ENCODE peak calls at places on chromosome 17, in five cellular contexts. T, I, C, V and L are unnamed samples.

GRCh38 chr17:7806592-7806991 is 27.4 kb upstream of the KDM6B start:
- DNase-seq in V (no peak), I (no peak), C (no peak), T (no peak), L (no peak)

GRCh38 chr17:12622726-12623125 is 43.0 kb upstream of the MYOCD start:
- DNase-seq in V (no peak), T (no peak), I (no peak), C (no peak), L (no peak)

GRCh38 chr17:3012926-3013581 is 50.4 kb downstream of the OR1D5 start:
- DNase-seq in I (peak), C (peak), T (peak), V (peak), L (peak)

GRCh38 chr17:50148226-50149098 is 2.0 kb downstream of the PPP1R9B start:
- DNase-seq in I (peak), T (peak), V (peak), C (peak), L (no peak)

GRCh38 chr17:73187203-73187769 is 5.6 kb upstream of the COG1 start:
- DNase-seq in I (no peak), V (peak), T (no peak), C (no peak), L (no peak)

GRCh38 chr17:22459953-22460350 is 767.6 kb downstream of the KCNJ18 start:
- DNase-seq in V (no peak), T (no peak), C (no peak), I (no peak), L (no peak)

GRCh38 chr17:1232786-1233185 is 37.5 kb upstream of the BHLHA9 start:
- DNase-seq in T (no peak), I (no peak), V (no peak), C (no peak), L (no peak)

GRCh38 chr17:73359987-73360410 is 48.2 kb upstream of the CDC42EP4 start:
- DNase-seq in T (peak), V (peak), I (no peak), C (no peak), L (peak)

GRCh38 chr17:48588519-48588918 is 1.5 kb downstream of the HOXB3 start:
- DNase-seq in V (no peak), C (no peak), I (no peak), T (no peak), L (no peak)

GRCh38 chr17:31509095-31509804 is 117.8 kb downstream of the RAB11FIP4 start:
- DNase-seq in I (no peak), T (no peak), V (no peak), C (no peak), L (no peak)

GRCh38 chr17:39196820-39197331 is 593 bp downstream of the CACNB1 start:
- DNase-seq in T (peak), V (no peak), I (peak), C (no peak), L (peak)

GRCh38 chr17:78995761-78996451 is 13.7 kb downstream of the CANT1 start:
- DNase-seq in C (no peak), I (no peak), V (no peak), T (peak), L (no peak)

GRCh38 chr17:27407916-27408846 is 48.1 kb upstream of the KSR1 start:
- DNase-seq in C (no peak), I (no peak), V (peak), T (no peak), L (no peak)

GRCh38 chr17:44557653-44558285 is 485 bp downstream of the FZD2 start:
- DNase-seq in T (peak), V (no peak), I (no peak), C (no peak), L (no peak)

GRCh38 chr17:38912221-38912813 is 13.1 kb upstream of the LASP1NB start:
- DNase-seq in C (no peak), V (no peak), T (peak), I (no peak), L (no peak)

GRCh38 chr17:73215414-73215813 is 22.6 kb downstream of the COG1 start:
- DNase-seq in I (no peak), V (no peak), C (no peak), T (no peak), L (no peak)

GRCh38 chr17:56681561-56682266 is 88.2 kb downstream of the NOG start:
- DNase-seq in V (no peak), T (no peak), C (no peak), I (no peak), L (no peak)

GRCh38 chr17:81310963-81311550 is 15.9 kb upstream of the SLC38A10 start:
- DNase-seq in V (no peak), I (no peak), T (peak), C (no peak), L (no peak)

GRCh38 chr17:61478026-61478789 is 26.0 kb downstream of the TBX4 start:
- DNase-seq in V (no peak), T (no peak), I (no peak), C (no peak), L (no peak)

GRCh38 chr17:56149266-56150036 is 3.8 kb upstream of the ANKFN1 start:
- DNase-seq in T (no peak), V (no peak), C (no peak), I (no peak), L (no peak)

GRCh38 chr17:66493283-66494019 is 191.0 kb downstream of the PRKCA start:
- DNase-seq in C (no peak), T (no peak), V (no peak), I (no peak), L (no peak)

DNA sequence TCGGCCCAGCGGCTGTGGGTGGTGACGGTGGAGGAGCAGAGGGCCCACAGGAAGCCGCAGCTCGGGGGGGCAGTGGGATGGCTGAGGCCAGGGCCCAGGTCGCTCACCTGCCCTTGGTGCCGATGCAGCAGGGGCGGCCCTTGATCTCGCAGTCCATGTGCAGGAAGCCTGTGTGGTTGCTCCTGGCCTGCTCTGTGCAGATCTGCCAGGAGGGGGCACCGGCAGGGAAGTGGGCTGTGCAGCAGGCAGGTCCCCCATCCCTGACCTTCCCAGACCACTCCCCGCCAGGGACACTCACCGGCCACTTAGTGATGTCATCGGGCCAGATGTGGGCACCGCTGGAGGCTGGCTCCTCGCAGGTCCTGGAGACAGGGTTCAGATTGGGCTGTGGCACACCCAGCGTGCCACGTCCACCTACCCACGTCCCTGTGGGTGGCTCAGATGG is 6.2 kb downstream of the AANAT start:
- DNase-seq in V (no peak), T (peak), I (peak), C (no peak), L (no peak)
- TF ChIP-seq TAF1 in V (no peak), T (no peak), I (no peak), C (no peak), L (no peak)

DNA sequence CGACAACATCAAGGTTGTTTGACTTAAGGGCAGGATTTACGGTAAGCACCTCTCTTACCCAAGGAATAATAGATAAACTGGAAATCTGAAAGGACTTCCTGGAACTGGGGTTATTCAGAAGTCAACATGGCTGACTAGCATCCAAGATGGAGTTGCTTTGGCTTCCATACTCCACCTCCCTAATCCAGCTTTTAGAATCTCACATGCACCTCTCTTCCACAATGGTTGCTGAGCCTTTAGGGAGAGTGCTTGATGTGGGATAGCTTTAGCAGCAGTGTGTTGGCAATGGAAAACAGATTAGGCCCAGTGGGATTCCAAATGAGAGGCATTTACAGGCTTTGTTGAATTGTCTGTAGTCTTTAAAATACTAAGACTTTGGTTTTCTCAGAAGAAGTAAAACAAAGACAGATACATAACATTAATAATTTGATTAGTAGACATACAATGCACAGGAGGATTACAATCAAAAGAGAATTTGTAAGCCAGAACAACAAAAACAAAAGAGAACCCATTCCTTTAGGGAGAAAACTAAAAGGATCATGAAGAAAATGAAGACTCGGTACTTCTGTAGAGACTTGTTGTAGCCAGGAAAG is 222.0 kb downstream of the HS3ST3B1 start:
- DNase-seq in C (no peak), T (no peak), V (no peak), I (no peak), L (no peak)
- TF ChIP-seq EP300 in C (no peak), T (no peak), V (no peak), I (no peak), L (no peak)

GRCh38 chr17:83199500-83200201 is 120.2 kb downstream of the METRNL start:
- DNase-seq in C (no peak), I (no peak), T (no peak), V (no peak), L (no peak)

GRCh38 chr17:83198366-83199341 is 119.2 kb downstream of the METRNL start:
- DNase-seq in C (no peak), V (no peak), I (no peak), T (no peak), L (no peak)

GRCh38 chr17:83201206-83202001 is 122.0 kb downstream of the METRNL start:
- DNase-seq in I (no peak), V (no peak), C (no peak), T (no peak), L (no peak)

GRCh38 chr17:83200746-83201145 is 121.3 kb downstream of the METRNL start:
- DNase-seq in I (no peak), V (no peak), C (no peak), T (no peak), L (no peak)

DNA sequence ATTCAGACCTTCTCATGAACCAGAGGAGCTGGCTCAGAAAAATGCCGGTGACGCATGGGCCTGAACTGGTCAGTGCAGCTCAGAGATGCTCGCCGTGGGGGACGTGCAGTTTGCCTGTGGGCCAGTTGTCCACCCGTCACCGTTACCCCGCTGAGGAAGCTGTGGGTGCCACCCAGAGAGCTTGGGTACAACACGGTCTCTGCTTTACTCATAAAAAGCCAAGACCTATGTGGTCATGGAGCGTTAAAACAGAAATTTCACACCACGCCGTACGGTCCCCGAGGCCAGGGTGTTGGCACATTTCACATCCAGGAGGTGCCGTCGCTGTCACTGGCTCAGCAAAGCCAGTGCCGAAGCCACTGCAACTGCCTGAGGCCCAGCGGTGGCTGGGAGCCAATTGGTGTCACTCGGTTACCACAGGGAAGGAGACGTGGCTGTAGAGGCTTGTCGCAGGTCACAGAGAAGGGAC is 120.9 kb downstream of the METRNL start:
- DNase-seq in V (no peak), I (no peak), T (no peak), C (no peak), L (no peak)
- TF ChIP-seq TAF1 in V (no peak), I (no peak), T (no peak), C (no peak), L (no peak)

DNA sequence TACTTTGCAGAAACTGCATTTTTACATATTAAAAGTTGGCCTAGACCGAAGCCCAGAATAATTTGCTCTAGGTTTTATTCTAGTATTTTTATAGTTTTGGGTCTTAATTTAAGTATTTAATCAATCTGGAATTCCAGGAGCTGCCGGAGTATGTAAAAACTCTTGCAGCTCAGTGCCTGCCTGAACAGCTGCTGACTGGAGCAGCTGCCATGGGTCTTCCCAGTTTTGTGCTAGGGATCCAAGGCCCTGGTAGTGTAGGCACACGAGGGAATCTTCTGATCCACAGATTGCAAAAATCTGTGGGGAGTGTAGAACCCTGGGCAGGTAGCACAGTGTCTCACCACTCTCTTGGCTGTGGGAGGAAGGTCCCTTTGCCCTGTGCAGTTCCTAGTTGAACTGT is 87.0 kb upstream of the HS3ST3A1 start:
- DNase-seq in I (no peak), V (no peak), C (no peak), T (no peak), L (no peak)
- TF ChIP-seq EP300 in I (no peak), V (no peak), C (no peak), T (no peak), L (no peak)

DNA sequence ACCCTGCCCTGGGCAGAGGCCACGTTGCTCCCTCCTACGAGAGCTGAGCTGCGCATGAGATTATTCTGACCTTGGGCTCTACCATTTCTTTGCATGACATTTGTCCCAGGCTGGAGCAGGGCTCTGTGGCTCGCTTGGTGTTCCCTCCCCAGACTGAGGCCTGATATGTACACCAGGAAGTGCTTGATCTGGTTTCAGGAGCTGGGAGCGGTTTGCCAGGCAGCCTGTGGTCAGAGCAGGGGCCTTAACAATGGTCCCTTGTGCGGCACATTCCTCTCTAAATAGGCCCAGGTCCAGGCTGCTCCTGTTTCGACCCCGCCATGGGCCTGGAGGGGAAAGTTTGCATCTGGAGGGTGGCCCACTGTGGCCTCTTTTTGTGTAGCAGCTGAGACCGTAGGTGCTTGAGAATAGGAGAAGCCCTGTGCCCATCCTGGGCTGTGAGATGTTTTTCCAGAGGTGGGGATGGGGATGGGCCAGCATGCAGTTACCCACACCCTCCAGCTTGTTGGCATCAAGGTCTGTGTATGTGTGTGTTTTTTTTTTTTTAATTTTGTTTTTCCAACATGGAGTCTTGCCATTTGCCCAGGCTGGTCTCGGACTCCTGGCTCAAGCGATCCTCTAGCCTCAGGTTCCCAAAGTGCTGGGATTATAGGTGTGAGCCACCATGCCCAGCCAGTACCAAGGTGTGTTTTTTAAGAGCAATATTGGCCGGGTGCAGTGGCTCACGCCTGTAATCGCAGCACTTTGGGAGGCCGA is 253.9 kb downstream of the SEC14L1 start:
- DNase-seq in C (no peak), I (no peak), T (no peak), V (peak), L (no peak)
- TF ChIP-seq TAF1 in C (no peak), I (no peak), T (no peak), V (peak), L (no peak)

DNA sequence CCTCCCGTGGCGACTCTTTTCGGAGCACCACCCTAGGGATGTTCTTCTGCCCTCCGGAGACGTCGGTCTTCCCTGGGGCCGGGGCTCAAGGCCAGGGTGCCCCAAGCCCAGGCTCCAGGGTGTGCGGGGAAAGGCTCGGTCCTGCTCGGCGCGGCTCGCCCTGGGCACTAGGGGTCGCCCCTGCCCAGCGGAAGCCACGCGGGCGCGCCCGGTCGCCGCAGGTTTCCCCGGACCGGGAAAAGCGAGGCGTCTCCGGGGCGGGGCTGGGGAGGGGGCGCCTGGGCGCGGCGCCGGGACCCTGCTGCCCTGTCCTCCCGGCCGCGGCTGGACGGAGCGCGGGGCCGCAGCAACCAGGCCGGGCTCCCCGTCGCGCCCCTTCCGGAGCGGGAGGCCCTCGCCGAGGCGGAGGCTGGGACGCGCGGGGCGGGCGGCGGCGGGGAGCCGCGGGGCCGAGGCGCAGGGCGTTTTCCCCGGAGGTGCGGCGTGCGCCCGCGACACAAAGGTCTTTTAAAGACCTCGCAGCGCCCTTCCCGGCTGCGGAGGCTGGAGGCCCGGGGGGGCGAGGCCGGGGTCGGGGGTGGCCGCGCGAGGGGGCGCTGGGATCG is 76.4 kb downstream of the MRC2 start:
- DNase-seq in C (no peak), V (no peak), T (peak), I (peak), L (peak)
- TF ChIP-seq EP300 in C (no peak), V (no peak), T (no peak), I (no peak), L (no peak)